ENCODE peak calls at places on chromosomes 3 and 15, in ten cellular contexts. A, U, Y, X, M, I, Q, K, R and E are unnamed samples. For H3K9me3, the result is how much of the 10 kb centered on the place peaks cover.

GRCh38 chr15:40650479-40650878 is 44.5 kb upstream of the RAD51 start:
- DNase-seq in A (no peak), U (no peak), Y (no peak), X (no peak), M (no peak), I (peak), Q (no peak), K (no peak), R (no peak), E (no peak)

GRCh38 chr15:78075490-78076230 is 1.9 kb downstream of the TBC1D2B start:
- DNase-seq in A (no peak), U (peak), Y (peak), X (peak), M (no peak), I (peak), Q (no peak), K (peak), R (no peak), E (peak)

GRCh38 chr3:178971614-178972013 is 100.0 kb downstream of the ZMAT3 start:
- DNase-seq in A (no peak), U (no peak), Y (no peak), X (no peak), M (no peak), I (no peak), Q (no peak), K (no peak), R (no peak), E (no peak)

GRCh38 chr3:71206821-71207220 is 376.7 kb downstream of the FOXP1 start:
- DNase-seq in A (no peak), U (no peak), Y (no peak), X (no peak), M (no peak), I (no peak), Q (no peak), K (no peak), R (no peak), E (no peak)

GRCh38 chr15:74781673-74782595 is at the start of gene CSK:
- DNase-seq in A (peak), U (peak), Y (no peak), X (peak), M (peak), I (no peak), Q (peak), K (peak), R (no peak), E (peak)

GRCh38 chr3:128036119-128036518 is 16.1 kb upstream of the SEC61A1 start:
- DNase-seq in A (no peak), U (no peak), Y (no peak), X (no peak), M (no peak), I (peak), Q (no peak), K (no peak), R (no peak), E (no peak)

GRCh38 chr3:147616998-147617619 is 207.9 kb downstream of the ZIC1 start:
- DNase-seq in A (no peak), U (no peak), Y (no peak), X (no peak), M (no peak), I (peak), Q (no peak), K (peak), R (no peak), E (no peak)

GRCh38 chr3:16378920-16379319 is 113.9 kb downstream of the OXNAD1 start:
- DNase-seq in A (no peak), U (no peak), Y (no peak), X (no peak), M (no peak), I (no peak), Q (no peak), K (peak), R (no peak), E (no peak)

GRCh38 chr15:81049835-81050234 is 49.1 kb downstream of the TLNRD1 start:
- DNase-seq in A (no peak), U (no peak), Y (no peak), X (no peak), M (no peak), I (peak), Q (no peak), K (no peak), R (peak), E (no peak)

GRCh38 chr3:87307805-87308204 is 31.4 kb upstream of the POU1F1 start:
- DNase-seq in A (no peak), U (no peak), Y (no peak), X (no peak), M (no peak), I (no peak), Q (no peak), K (no peak), R (no peak), E (no peak)

GRCh38 chr3:44729384-44729910 is at the start of gene ZNF501:
- DNase-seq in A (peak), U (peak), Y (peak), X (peak), M (peak), I (peak), Q (no peak), K (peak), R (peak), E (peak)
- H3K9me3 ChIP-seq in A (half or more), U (under half), Y (under half), X (under half), M (half or more), I (under half), Q (half or more), K (under half), R (half or more), E (under half)

GRCh38 chr15:37133619-37134018 is 33.3 kb upstream of the MEIS2 start:
- DNase-seq in A (no peak), U (no peak), Y (no peak), X (no peak), M (no peak), I (no peak), Q (no peak), K (peak), R (no peak), E (no peak)
- TF ChIP-seq CTCF in A (peak), U (no peak), Y (peak), X (no peak), M (no peak), I (peak), Q (peak), K (peak), R (peak), E (no peak)

DNA sequence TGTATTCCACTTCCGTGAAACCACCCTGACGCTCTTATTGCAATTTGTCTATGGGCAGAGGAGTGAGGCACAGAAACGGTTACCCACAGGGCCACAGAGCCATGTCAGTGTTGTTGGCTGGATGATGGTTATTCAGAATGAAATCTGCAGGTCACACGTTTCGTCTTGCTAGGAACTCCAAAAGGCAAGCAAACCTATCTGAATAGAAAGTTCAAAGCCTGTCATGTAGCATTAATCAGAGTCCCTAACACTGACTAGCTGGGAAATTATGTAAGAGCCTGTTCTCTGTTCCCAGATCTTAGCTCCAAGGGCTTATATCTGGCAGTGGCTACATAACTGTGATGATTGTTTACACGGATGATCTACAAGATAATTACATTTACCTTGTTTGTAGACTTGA is 1.3 kb downstream of the SYNPR start:
- DNase-seq in A (no peak), U (no peak), Y (no peak), X (no peak), M (no peak), I (no peak), Q (no peak), K (no peak), R (no peak), E (no peak)
- H3K9me3 ChIP-seq in A (under half), U (under half), Y (under half), X (under half), M (under half), I (under half), Q (under half), K (under half), R (under half), E (under half)

GRCh38 chr3:73772076-73772475 is 147.3 kb upstream of the PDZRN3 start:
- DNase-seq in A (no peak), U (no peak), Y (no peak), X (no peak), M (no peak), I (no peak), Q (no peak), K (no peak), R (no peak), E (no peak)

GRCh38 chr3:73772599-73772998 is 147.9 kb upstream of the PDZRN3 start:
- DNase-seq in A (no peak), U (no peak), Y (no peak), X (no peak), M (no peak), I (no peak), Q (no peak), K (no peak), R (no peak), E (no peak)

GRCh38 chr3:73765878-73766564 is 141.3 kb upstream of the PDZRN3 start:
- DNase-seq in A (no peak), U (no peak), Y (no peak), X (no peak), M (no peak), I (no peak), Q (no peak), K (peak), R (no peak), E (no peak)

GRCh38 chr3:73766599-73767378 is 142.0 kb upstream of the PDZRN3 start:
- DNase-seq in A (no peak), U (no peak), Y (peak), X (no peak), M (no peak), I (no peak), Q (no peak), K (peak), R (no peak), E (peak)

DNA sequence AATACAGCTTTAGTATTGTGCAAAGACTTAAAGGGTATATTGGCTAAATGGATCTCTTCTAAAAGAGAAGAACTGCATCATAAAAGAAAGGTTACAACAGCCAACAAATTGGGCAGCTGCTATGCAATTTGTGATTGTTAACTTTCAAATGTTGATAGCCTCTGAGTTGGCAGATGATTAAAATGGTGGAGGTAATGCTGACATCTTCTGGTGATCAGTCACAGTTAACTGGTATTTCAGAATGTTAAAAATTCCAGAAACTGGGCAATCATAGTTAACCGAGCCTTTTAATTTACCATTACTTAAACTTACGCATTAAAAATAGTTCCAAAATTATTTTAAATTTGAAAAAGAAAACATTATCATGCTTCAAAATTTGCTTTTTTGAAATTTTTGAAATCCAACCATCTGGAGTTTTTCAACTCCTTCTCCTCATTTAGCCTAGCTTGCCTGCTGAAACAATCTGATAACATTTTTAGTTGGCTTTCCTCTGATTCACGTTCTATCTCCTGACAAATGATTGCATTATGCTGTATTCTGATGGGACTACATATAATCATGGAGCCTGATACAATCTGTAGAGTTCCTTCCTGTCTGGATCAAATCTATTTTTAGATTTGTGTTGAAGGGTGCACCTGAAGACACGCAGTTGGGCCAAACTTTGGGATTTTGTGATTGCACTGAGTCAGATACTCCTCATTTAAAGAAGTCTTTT is 144.0 kb upstream of the PDZRN3 start:
- DNase-seq in A (no peak), U (no peak), Y (no peak), X (no peak), M (no peak), I (no peak), Q (no peak), K (peak), R (no peak), E (no peak)
- TF ChIP-seq CTCF in A (no peak), U (no peak), Y (no peak), X (no peak), M (no peak), I (no peak), Q (no peak), K (no peak), R (no peak), E (no peak)

GRCh38 chr3:191809326-191809949 is 348.5 kb downstream of the PYDC2 start:
- DNase-seq in A (no peak), U (no peak), Y (no peak), X (no peak), M (no peak), I (peak), Q (no peak), K (no peak), R (no peak), E (no peak)

GRCh38 chr3:191813245-191813644 is 352.3 kb downstream of the PYDC2 start:
- DNase-seq in A (no peak), U (no peak), Y (no peak), X (no peak), M (no peak), I (no peak), Q (no peak), K (no peak), R (no peak), E (no peak)
- H3K9me3 ChIP-seq in A (under half), U (under half), Y (under half), X (under half), M (under half), I (under half), Q (under half), K (under half), R (under half), E (under half)

DNA sequence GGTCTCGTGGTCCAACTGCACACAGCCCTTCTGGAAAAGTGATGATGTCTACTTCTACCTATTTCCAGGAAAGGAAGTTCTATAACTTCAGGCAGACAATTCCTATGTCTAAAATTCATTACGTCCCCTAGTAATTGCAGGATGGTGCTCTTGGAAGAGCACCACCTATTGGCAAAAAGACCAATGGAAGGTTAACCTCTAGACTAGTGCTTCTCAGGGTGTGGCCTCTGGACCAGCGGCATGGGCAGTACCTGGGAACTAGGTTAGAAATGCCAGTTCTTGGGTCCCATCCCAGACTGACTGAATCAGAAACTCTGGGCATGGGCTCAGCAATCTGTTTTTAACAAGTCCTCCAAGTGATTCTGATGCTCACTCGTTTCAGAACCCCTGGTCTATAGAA is 258.3 kb upstream of the ICE2 start:
- DNase-seq in A (no peak), U (no peak), Y (no peak), X (no peak), M (no peak), I (no peak), Q (no peak), K (no peak), R (no peak), E (no peak)
- TF ChIP-seq CTCF in A (no peak), U (no peak), Y (no peak), X (no peak), M (no peak), I (peak), Q (no peak), K (no peak), R (no peak), E (no peak)

DNA sequence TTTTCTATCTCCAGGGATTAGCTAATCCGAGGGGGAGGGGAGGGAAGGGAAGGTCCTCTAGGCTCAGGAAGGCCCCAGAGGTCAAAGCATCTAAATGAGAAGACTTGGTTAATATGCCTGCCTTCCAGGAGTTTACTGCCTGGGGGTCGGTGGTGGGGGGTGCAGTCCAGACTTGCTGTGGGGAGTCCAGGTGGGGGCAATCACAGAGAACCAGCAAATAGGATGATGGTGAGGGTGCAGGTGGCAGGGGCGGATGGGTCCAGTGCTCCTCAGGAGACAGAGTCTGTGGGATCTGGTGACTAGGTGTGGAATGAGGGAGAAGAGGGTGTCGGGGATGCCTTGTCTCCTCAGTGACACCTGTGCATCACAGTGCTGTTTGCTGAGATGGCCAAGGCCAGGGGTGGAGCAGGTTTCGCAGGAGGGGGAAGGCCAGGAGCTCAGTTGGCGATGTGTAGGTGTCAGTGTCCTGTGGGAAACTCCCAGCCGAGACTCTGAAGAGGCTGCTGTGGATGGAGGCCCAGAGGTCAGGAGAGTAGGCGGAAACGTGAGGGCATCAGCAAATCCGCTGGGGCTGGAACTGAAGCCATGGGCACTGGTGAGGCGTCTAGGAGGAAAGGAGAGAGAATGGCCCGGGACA is 8.1 kb downstream of the CFAP100 start:
- DNase-seq in A (no peak), U (no peak), Y (no peak), X (no peak), M (peak), I (no peak), Q (no peak), K (no peak), R (no peak), E (peak)
- H3K9me3 ChIP-seq in A (under half), U (under half), Y (under half), X (under half), M (under half), I (under half), Q (under half), K (under half), R (under half), E (under half)